ENCODE peak calls at places on chromosomes 7 and 10, in six cellular contexts. J is RWPE1; W is epithelial cell of prostate; O is CD8-positive, alpha-beta T cell; S is CD4-positive, alpha-beta memory T cell; I is HL-60. D is an unnamed sample.

GRCh38 chr10:97542169-97543024 is 30.2 kb upstream of the ANKRD2 start:
- DNase-seq in W (peak), J (peak), O (no peak), S (no peak), I (peak), D (peak)

GRCh38 chr10:131049051-131049450 is 262.5 kb downstream of the TCERG1L start:
- DNase-seq in W (no peak), O (no peak), J (no peak), I (no peak), S (no peak), D (no peak)

GRCh38 chr7:140966561-140967234 is 42.0 kb upstream of the BRAF start:
- DNase-seq in S (no peak), J (no peak), W (no peak), I (no peak), O (no peak), D (no peak)

GRCh38 chr10:119805702-119806230 is 66.9 kb downstream of the MCMBP start:
- DNase-seq in S (no peak), I (no peak), W (no peak), O (no peak), J (no peak), D (no peak)

GRCh38 chr10:77393411-77393810 is 244.2 kb downstream of the KCNMA1 start:
- DNase-seq in I (no peak), S (no peak), O (no peak), J (no peak), W (no peak), D (no peak)

GRCh38 chr7:131861620-131862346 is 305.4 kb upstream of the PODXL start:
- DNase-seq in S (no peak), W (no peak), J (no peak), O (no peak), I (no peak), D (no peak)

GRCh38 chr10:102649770-102650654 is 5.7 kb downstream of the TRIM8 start:
- DNase-seq in I (no peak), W (no peak), O (no peak), J (no peak), S (no peak), D (no peak)

GRCh38 chr10:108303149-108303548 is 1138.6 kb upstream of the SORCS1 start:
- DNase-seq in W (no peak), S (no peak), O (no peak), J (no peak), I (no peak), D (no peak)

GRCh38 chr10:118818621-118819221 is 64.0 kb upstream of the CACUL1 start:
- DNase-seq in J (no peak), O (no peak), I (no peak), S (no peak), W (no peak), D (no peak)

GRCh38 chr7:149654588-149654987 is 118.8 kb downstream of the ZNF467 start:
- DNase-seq in J (no peak), S (no peak), O (no peak), W (no peak), I (no peak), D (no peak)

GRCh38 chr7:130606161-130606560 is 62.4 kb downstream of the COPG2 start:
- DNase-seq in J (no peak), O (no peak), I (no peak), S (no peak), W (no peak), D (no peak)

GRCh38 chr7:138890782-138891445 is 90.3 kb downstream of the KIAA1549 start:
- DNase-seq in W (no peak), I (no peak), O (no peak), S (no peak), J (no peak), D (no peak)

GRCh38 chr10:31620236-31621151 is 301.5 kb downstream of the ZEB1 start:
- DNase-seq in S (no peak), I (no peak), J (no peak), W (no peak), O (no peak), D (no peak)

DNA sequence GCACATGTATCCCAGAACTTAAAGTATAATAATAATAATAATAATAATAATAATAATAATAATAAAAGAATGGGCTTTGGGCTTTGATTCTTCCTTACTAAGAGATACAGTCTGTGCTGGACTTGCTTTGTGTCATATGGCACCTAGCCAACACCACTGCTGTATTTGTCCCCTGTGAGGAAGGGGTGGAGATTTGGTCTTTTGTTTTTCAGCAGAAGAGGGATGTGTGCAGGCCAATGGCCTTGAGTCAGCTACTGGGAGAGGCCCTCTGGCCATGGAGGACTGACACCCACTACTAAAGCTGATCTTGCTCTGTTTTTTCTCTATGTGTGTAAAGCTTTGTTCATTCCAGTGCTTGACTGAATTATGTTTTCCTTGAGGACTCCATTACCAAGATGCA is 573.0 kb upstream of the PCDH15 start:
- DNase-seq in O (no peak), W (no peak), S (no peak), I (no peak), J (no peak), D (no peak)
- H3K27ac ChIP-seq in O (no peak), W (no peak), S (no peak), I (no peak), J (no peak), D (no peak)

GRCh38 chr7:30048582-30048981 is 20.4 kb downstream of the PLEKHA8 start:
- DNase-seq in I (no peak), W (no peak), O (no peak), J (no peak), S (no peak), D (no peak)

GRCh38 chr7:30041526-30042269 is 13.5 kb downstream of the PLEKHA8 start:
- DNase-seq in W (no peak), S (no peak), O (no peak), I (no peak), J (no peak), D (no peak)

GRCh38 chr7:30049173-30049572 is 21.0 kb downstream of the PLEKHA8 start:
- DNase-seq in W (no peak), O (no peak), J (no peak), I (no peak), S (no peak), D (no peak)

GRCh38 chr7:30047124-30047523 is 18.9 kb downstream of the PLEKHA8 start:
- DNase-seq in I (no peak), O (no peak), J (no peak), S (no peak), W (no peak), D (no peak)

DNA sequence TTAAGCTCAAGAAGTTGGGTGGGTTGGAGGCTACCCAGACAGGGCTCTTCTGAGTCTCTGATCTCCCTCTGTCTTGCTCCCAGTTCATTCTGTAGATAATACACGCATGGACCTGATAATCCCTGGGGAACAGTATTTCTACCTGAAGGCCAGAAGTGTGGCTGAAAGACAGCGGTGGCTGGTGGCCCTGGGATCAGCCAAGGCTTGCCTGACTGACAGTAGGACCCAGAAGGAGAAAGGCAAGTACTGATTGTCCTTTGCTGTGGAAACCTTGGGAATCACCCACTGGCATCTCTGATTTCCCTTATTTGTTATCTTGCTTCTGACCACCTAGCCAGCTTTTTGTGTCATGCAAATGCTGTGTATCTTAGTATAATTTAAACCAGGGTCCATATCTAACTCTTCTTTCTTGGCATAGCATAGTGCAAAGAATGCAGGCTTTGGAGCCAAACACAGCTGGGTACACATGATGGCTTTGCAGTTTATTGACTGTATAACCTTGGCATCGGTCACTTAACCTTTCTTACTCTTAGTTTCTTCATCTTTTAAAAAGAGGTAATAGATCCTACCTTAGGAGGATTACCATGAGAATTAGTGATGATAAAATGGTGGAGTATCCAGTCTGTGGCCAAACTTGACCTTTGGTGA is 18.0 kb downstream of the PLEKHA8 start:
- DNase-seq in I (no peak), J (no peak), O (no peak), W (no peak), S (no peak), D (no peak)
- H3K27ac ChIP-seq in I (no peak), J (no peak), O (no peak), W (no peak), S (no peak), D (no peak)

DNA sequence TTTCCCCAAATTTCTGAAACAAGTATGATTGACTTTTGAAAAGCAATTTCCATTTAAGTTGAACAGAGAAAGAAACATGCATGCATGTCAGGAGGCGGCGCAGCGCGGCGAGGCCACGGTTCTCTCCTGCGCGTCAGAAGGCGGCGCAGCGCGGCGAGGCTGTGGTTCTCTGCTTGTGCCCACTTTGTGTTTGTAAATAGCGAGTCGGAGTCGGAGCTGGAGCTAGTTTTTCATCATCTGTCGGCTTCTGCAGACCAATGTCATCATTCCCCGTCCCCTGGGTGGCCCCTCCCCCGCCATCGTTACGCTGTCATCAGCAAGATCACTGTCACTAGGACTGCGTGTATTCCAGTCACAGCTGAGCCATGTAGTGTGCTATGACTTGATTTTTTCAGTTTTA is 49.1 kb downstream of the INPP5A start:
- DNase-seq in J (no peak), W (no peak), O (no peak), I (no peak), S (no peak), D (no peak)
- H3K27ac ChIP-seq in J (no peak), W (no peak), O (no peak), I (no peak), S (no peak), D (no peak)

DNA sequence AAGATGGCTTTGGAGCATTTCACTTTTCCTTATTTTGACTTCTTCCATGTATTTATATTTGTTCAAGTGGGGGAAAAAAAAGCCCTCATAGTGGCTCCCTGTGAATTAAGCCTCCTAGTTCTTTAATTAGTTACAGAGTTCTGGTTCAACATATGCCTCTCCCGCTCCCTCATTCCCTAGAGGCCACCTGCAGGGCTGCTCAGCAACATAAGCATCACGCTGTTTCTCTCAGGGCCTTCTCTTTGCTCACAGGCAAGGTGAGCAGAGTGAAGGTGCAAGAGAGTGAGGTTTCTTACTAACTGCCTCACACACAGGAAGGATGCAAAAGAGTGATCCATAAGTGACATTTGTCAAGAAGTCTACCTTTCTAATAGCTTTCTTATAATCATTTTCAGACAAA is 196.7 kb downstream of the SEMA3E start:
- DNase-seq in I (no peak), O (no peak), W (no peak), S (no peak), J (no peak), D (no peak)
- H3K27ac ChIP-seq in I (no peak), O (no peak), W (no peak), S (no peak), J (no peak), D (no peak)

DNA sequence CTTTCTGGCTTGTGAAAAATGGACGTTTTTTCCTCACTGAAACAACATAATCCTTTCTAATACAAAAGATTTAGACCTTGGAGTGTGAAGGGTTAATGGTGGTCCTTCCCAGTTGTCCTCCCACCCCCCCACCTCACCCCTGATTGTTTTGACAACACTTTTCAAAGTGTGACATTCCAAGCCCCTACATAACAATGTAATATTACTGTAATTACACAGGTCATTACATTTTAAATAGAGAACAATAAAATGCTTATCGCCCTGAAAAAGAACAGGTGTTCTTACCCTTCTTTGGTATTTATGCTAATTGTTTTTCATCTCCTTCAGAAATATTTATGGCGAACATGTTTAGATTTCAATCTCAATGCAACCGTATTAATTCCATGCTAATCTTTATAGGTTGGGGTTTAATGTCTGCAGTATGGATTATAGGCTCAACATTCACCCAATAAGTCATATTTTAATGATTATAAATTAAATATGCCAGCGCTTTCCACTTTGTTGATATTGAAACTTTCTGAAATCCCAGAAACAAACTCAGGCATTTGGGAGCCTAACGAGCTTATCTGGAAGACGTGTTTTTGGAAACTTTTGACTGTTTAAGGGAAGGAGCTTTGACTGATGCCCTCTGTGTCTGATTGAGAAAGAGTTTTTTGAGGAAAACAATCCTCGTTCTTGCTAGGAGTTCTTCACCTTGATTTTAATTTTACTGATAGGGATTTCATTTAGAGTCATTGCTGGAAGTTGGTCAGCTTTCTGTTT is 5.1 kb downstream of the TCF7L2 start:
- DNase-seq in O (no peak), I (no peak), S (no peak), W (no peak), J (no peak), D (no peak)
- H3K27ac ChIP-seq in O (no peak), I (no peak), S (no peak), W (peak), J (peak), D (peak)

DNA sequence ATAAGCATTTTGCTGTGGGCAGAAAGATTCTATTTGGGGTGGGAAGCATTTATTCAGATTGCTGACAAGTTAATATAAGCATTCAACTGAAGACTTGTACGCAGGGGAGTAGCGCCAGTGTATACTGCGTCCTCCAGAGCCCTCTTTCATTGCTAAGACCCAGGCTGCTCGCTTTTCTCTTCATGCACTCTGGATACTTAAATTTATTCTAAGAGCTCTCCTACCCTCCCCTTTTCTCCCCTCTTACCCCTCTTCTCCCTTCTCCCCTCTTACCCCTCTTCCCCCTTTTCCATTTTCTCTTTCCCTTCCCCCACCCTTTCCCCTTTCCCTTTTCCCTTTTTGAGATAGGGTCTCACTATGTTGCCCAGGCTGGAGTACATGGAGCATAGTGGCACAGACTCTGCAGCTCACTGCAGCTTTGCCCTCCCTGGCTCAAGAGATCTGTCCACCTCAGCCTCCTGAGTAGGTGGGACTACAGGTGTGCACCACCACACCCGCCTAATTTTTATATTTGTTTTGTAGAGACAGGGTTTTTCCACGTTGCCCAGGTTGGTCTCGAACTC is 125.8 kb downstream of the CDK14 start:
- DNase-seq in O (no peak), I (no peak), S (no peak), W (no peak), J (no peak), D (no peak)
- H3K27ac ChIP-seq in O (no peak), I (no peak), S (no peak), W (no peak), J (no peak), D (no peak)

D was measured in foreskin keratinocyte.